ENCODE peak calls at places on chromosomes 7 and 10, in five cellular contexts. One of them, this sample, is unnamed.

GRCh38 chr7:2175514-2175913 is 57.2 kb downstream of the MAD1L1 start:
- DNase-seq in A549: no peak
- DNase-seq in HepG2: peak; percentile 12
- DNase-seq in GM12878: no peak
- DNase-seq in K562: no peak
- DNase-seq in this sample: peak; percentile 33

GRCh38 chr10:69891057-69891617 is 89.4 kb downstream of the COL13A1 start:
- DNase-seq in A549: no peak
- DNase-seq in HepG2: no peak
- DNase-seq in GM12878: no peak
- DNase-seq in K562: no peak
- DNase-seq in this sample: no peak

GRCh38 chr7:44784364-44784763 is 12.1 kb upstream of the PPIA start:
- DNase-seq in A549: no peak
- DNase-seq in HepG2: no peak
- DNase-seq in GM12878: no peak
- DNase-seq in K562: no peak
- DNase-seq in this sample: no peak

GRCh38 chr10:20998036-20998435 is 100.9 kb upstream of the NEBL start:
- DNase-seq in A549: no peak
- DNase-seq in HepG2: no peak
- DNase-seq in GM12878: no peak
- DNase-seq in K562: no peak
- DNase-seq in this sample: no peak

GRCh38 chr7:156139112-156139511 is 326.8 kb upstream of the SHH start:
- DNase-seq in A549: no peak
- DNase-seq in HepG2: no peak
- DNase-seq in GM12878: no peak
- DNase-seq in K562: no peak
- DNase-seq in this sample: no peak

GRCh38 chr10:29598861-29599311 is 35.9 kb downstream of the SVIL start:
- DNase-seq in A549: no peak
- DNase-seq in HepG2: no peak
- DNase-seq in GM12878: no peak
- DNase-seq in K562: no peak
- DNase-seq in this sample: no peak

GRCh38 chr7:55006499-55006898 is 12.3 kb upstream of the EGFR start:
- DNase-seq in A549: no peak
- DNase-seq in HepG2: no peak
- DNase-seq in GM12878: no peak
- DNase-seq in K562: no peak
- DNase-seq in this sample: peak; percentile 44

GRCh38 chr7:20407585-20408466 is 77.1 kb downstream of the ITGB8 start:
- DNase-seq in A549: no peak
- DNase-seq in HepG2: no peak
- DNase-seq in GM12878: no peak
- DNase-seq in K562: no peak
- DNase-seq in this sample: no peak

GRCh38 chr7:92826258-92827004 is 9.9 kb downstream of the CDK6 start:
- DNase-seq in A549: no peak
- DNase-seq in HepG2: no peak
- DNase-seq in GM12878: no peak
- DNase-seq in K562: no peak
- DNase-seq in this sample: no peak

DNA sequence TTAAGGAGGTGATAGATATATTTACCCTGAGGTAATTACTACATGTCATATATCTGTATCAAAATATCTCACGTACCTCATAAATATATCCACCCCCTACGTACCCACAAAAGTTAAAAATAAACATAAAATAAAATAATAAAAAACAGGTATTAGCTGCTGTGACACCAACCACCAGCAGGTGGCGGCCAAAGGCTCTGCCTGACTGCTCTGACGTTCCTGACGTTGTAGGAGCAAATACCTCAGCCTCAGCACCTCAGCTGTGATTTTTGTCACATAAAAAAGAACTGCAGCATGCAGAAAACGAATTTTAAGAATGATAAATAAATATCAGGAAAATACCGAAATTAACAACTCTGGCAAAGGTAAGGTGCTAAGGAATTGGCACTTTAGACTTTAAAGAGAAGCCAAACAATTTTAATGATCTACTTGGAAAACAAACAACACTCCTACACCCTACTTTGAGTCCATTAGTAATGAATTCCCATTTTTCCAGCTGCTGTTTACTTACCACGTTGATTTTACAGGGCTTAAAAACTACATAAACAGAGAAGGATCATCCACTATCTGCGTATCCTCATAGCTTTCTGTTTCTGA is 125.4 kb upstream of the TARP start:
- DNase-seq in A549: peak; percentile 25
- DNase-seq in HepG2: peak; percentile 21
- DNase-seq in GM12878: no peak
- DNase-seq in K562: peak; percentile 62
- DNase-seq in this sample: peak; percentile 73
- TF ChIP-seq REST in A549: no peak
- TF ChIP-seq REST in HepG2: no peak
- TF ChIP-seq REST in GM12878: no peak
- TF ChIP-seq REST in K562: no peak
- TF ChIP-seq REST in this sample: no peak

GRCh38 chr10:19819419-19820033 is 3.3 kb downstream of the PLXDC2 start:
- DNase-seq in A549: peak; percentile 20
- DNase-seq in HepG2: peak; percentile 55
- DNase-seq in GM12878: no peak
- DNase-seq in K562: peak; percentile 24
- DNase-seq in this sample: peak; percentile 56

GRCh38 chr10:19817251-19818046 is 1.2 kb downstream of the PLXDC2 start:
- DNase-seq in A549: no peak
- DNase-seq in HepG2: no peak
- DNase-seq in GM12878: no peak
- DNase-seq in K562: no peak
- DNase-seq in this sample: peak; percentile 81

GRCh38 chr10:19815478-19816419 is 483 bp upstream of the PLXDC2 start:
- DNase-seq in A549: no peak
- DNase-seq in HepG2: no peak
- DNase-seq in GM12878: no peak
- DNase-seq in K562: peak; percentile 8
- DNase-seq in this sample: peak; percentile 91

GRCh38 chr10:19815036-19815435 is 1.2 kb upstream of the PLXDC2 start:
- DNase-seq in A549: no peak
- DNase-seq in HepG2: no peak
- DNase-seq in GM12878: no peak
- DNase-seq in K562: no peak
- DNase-seq in this sample: no peak

GRCh38 chr10:19816420-19817250 is at the start of gene PLXDC2:
- DNase-seq in A549: no peak
- DNase-seq in HepG2: no peak
- DNase-seq in GM12878: no peak
- DNase-seq in K562: no peak
- DNase-seq in this sample: peak; percentile 61
- H3K4me2 ChIP-seq in A549: peak within 1 kb of the TSS; percentile 96
- H3K4me2 ChIP-seq in HepG2: peak within 1 kb of the TSS; percentile 65
- H3K4me2 ChIP-seq in GM12878: no peak within 1 kb of the TSS
- H3K4me2 ChIP-seq in K562: no peak within 1 kb of the TSS
- H3K4me2 ChIP-seq in this sample: peak within 1 kb of the TSS; percentile 80

GRCh38 chr7:70527489-70527888 is 604.5 kb upstream of the GALNT17 start:
- DNase-seq in A549: no peak
- DNase-seq in HepG2: no peak
- DNase-seq in GM12878: no peak
- DNase-seq in K562: no peak
- DNase-seq in this sample: no peak
- TF ChIP-seq REST in A549: no peak
- TF ChIP-seq REST in HepG2: no peak
- TF ChIP-seq REST in GM12878: no peak
- TF ChIP-seq REST in K562: no peak
- TF ChIP-seq REST in this sample: no peak

GRCh38 chr10:76071638-76072317 is 640.4 kb downstream of the LRMDA start:
- DNase-seq in A549: no peak
- DNase-seq in HepG2: no peak
- DNase-seq in GM12878: no peak
- DNase-seq in K562: no peak
- DNase-seq in this sample: no peak
- H3K4me2 ChIP-seq in A549: no peak overlapping the region
- H3K4me2 ChIP-seq in HepG2: no peak overlapping the region
- H3K4me2 ChIP-seq in GM12878: no peak overlapping the region
- H3K4me2 ChIP-seq in K562: no peak overlapping the region
- H3K4me2 ChIP-seq in this sample: no peak overlapping the region

GRCh38 chr7:50677279-50677996 is 105.3 kb downstream of the GRB10 start:
- DNase-seq in A549: no peak
- DNase-seq in HepG2: peak; percentile 41
- DNase-seq in GM12878: no peak
- DNase-seq in K562: no peak
- DNase-seq in this sample: no peak

GRCh38 chr7:50676754-50677153 is 105.9 kb downstream of the GRB10 start:
- DNase-seq in A549: no peak
- DNase-seq in HepG2: no peak
- DNase-seq in GM12878: no peak
- DNase-seq in K562: no peak
- DNase-seq in this sample: no peak

GRCh38 chr7:50678586-50678985 is 104.1 kb downstream of the GRB10 start:
- DNase-seq in A549: no peak
- DNase-seq in HepG2: no peak
- DNase-seq in GM12878: no peak
- DNase-seq in K562: no peak
- DNase-seq in this sample: no peak

GRCh38 chr7:50681451-50682045 is 101.1 kb downstream of the GRB10 start:
- DNase-seq in A549: no peak
- DNase-seq in HepG2: no peak
- DNase-seq in GM12878: no peak
- DNase-seq in K562: no peak
- DNase-seq in this sample: no peak

DNA sequence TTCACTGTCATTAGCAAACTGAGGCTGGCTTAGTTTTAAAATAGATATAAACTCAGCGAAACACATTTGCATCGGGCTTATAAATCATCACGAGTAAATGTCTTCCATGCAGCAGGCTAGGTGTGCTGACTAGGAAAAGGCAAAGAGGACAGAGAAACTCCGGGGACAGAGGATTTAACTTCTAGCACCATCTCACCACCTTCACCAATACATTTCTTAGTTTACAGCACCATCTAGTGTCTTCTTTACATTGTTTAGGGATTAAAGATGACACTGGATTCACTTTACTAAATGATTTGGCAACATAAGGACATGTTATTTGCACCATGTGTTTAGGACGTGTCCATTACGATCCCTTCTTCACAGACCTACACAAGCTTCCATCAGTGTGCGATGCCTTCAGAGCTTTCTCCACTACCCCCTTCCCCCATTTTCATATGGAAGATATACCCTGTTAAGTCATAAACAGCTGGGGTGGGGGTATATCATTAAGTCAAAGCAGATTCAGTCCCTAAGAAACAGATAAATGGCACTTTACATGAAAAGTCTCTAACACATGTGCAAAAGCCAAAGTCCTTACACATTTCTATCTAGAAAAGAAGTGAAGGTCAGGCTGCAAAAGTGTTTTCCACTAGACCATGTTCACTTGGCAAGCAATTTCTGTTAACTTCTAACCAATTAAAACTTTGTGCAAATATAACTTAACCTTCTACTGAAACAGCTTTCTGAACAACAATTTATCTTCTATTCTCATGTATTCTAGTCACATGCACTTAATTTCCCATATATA is 103.3 kb downstream of the GRB10 start:
- DNase-seq in A549: peak; percentile 41
- DNase-seq in HepG2: peak; percentile 60
- DNase-seq in GM12878: no peak
- DNase-seq in K562: peak; percentile 25
- DNase-seq in this sample: peak; percentile 53
- TF ChIP-seq REST in A549: no peak
- TF ChIP-seq REST in HepG2: no peak
- TF ChIP-seq REST in GM12878: no peak
- TF ChIP-seq REST in K562: no peak
- TF ChIP-seq REST in this sample: no peak

GRCh38 chr10:11087372-11087771 is 69.7 kb downstream of the CELF2 start:
- DNase-seq in A549: no peak
- DNase-seq in HepG2: no peak
- DNase-seq in GM12878: no peak
- DNase-seq in K562: no peak
- DNase-seq in this sample: no peak
- H3K4me2 ChIP-seq in A549: no peak overlapping the region
- H3K4me2 ChIP-seq in HepG2: no peak overlapping the region
- H3K4me2 ChIP-seq in GM12878: no peak overlapping the region
- H3K4me2 ChIP-seq in K562: no peak overlapping the region
- H3K4me2 ChIP-seq in this sample: no peak overlapping the region

GRCh38 chr7:77351539-77352004 is 64.6 kb downstream of the GSAP start:
- DNase-seq in A549: no peak
- DNase-seq in HepG2: no peak
- DNase-seq in GM12878: peak; percentile 98
- DNase-seq in K562: no peak
- DNase-seq in this sample: peak; percentile 32
- TF ChIP-seq REST in A549: no peak
- TF ChIP-seq REST in HepG2: no peak
- TF ChIP-seq REST in GM12878: no peak
- TF ChIP-seq REST in K562: no peak
- TF ChIP-seq REST in this sample: no peak